ENCODE peak calls at places on chromosomes 3 and 15, in seven cellular contexts. U is fibroblast of lung; O is lung; M is CD4-positive, alpha-beta memory T cell; X is left lung; D is tibial nerve; A is ascending aorta. Q is an unnamed sample.

GRCh38 chr3:58419782-58420512 is 13.7 kb downstream of the PDHB start:
- DNase-seq in U (peak; percentile 58), O (no peak), M (no peak), X (no peak), D (peak; percentile 17), A (peak; percentile 75), Q (no peak)

GRCh38 chr15:74322558-74323180 is 44.8 kb downstream of the CYP11A1 start:
- DNase-seq in U (peak; percentile 61), O (peak; percentile 44), M (peak; percentile 54), X (peak; percentile 60), D (peak; percentile 74), A (peak; percentile 75), Q (peak; percentile 4)

GRCh38 chr3:62873672-62874397 is 1.4 kb downstream of the CADPS start:
- DNase-seq in U (peak; percentile 11), O (no peak), M (no peak), X (peak; percentile 35), D (no peak), A (no peak), Q (no peak)

GRCh38 chr3:107959767-107960166 is 131.1 kb downstream of the CD47 start:
- DNase-seq in U (no peak), O (no peak), M (no peak), X (no peak), D (no peak), A (no peak), Q (no peak)

GRCh38 chr3:163056874-163057497 is 1560.4 kb downstream of the OTOL1 start:
- DNase-seq in U (peak; percentile 59), O (peak; percentile 50), M (no peak), X (no peak), D (peak; percentile 75), A (no peak), Q (no peak)

GRCh38 chr3:130946876-130947275 is 53.0 kb downstream of the ATP2C1 start:
- DNase-seq in U (no peak), O (no peak), M (no peak), X (no peak), D (no peak), A (no peak), Q (no peak)

GRCh38 chr15:60975203-60975602 is 253.9 kb downstream of the RORA start:
- DNase-seq in U (peak; percentile 11), O (no peak), M (no peak), X (no peak), D (no peak), A (no peak), Q (no peak)

GRCh38 chr15:88204584-88204983 is 52.0 kb downstream of the NTRK3 start:
- DNase-seq in U (no peak), O (no peak), M (no peak), X (peak; percentile 10), D (no peak), A (no peak), Q (no peak)

GRCh38 chr3:59908280-59908679 is 858.5 kb upstream of the CFAP20DC start:
- DNase-seq in U (no peak), O (no peak), M (no peak), X (no peak), D (no peak), A (no peak), Q (no peak)

GRCh38 chr3:188421151-188421821 is 267.3 kb downstream of the LPP start:
- DNase-seq in U (peak; percentile 89), O (no peak), M (no peak), X (no peak), D (no peak), A (no peak), Q (no peak)

GRCh38 chr15:57994468-57995154 is 70.9 kb downstream of the ALDH1A2 start:
- DNase-seq in U (peak; percentile 75), O (no peak), M (no peak), X (no peak), D (no peak), A (no peak), Q (no peak)

GRCh38 chr15:63287109-63287508 is 9.7 kb downstream of the APH1B start:
- DNase-seq in U (peak; percentile 33), O (no peak), M (no peak), X (no peak), D (no peak), A (no peak), Q (no peak)

GRCh38 chr3:74067296-74067695 is 442.6 kb upstream of the PDZRN3 start:
- DNase-seq in U (peak; percentile 74), O (no peak), M (no peak), X (no peak), D (peak; percentile 7), A (no peak), Q (no peak)

GRCh38 chr15:48340111-48340510 is 8.9 kb downstream of the DUT start:
- DNase-seq in U (no peak), O (no peak), M (no peak), X (no peak), D (no peak), A (no peak), Q (no peak)

DNA sequence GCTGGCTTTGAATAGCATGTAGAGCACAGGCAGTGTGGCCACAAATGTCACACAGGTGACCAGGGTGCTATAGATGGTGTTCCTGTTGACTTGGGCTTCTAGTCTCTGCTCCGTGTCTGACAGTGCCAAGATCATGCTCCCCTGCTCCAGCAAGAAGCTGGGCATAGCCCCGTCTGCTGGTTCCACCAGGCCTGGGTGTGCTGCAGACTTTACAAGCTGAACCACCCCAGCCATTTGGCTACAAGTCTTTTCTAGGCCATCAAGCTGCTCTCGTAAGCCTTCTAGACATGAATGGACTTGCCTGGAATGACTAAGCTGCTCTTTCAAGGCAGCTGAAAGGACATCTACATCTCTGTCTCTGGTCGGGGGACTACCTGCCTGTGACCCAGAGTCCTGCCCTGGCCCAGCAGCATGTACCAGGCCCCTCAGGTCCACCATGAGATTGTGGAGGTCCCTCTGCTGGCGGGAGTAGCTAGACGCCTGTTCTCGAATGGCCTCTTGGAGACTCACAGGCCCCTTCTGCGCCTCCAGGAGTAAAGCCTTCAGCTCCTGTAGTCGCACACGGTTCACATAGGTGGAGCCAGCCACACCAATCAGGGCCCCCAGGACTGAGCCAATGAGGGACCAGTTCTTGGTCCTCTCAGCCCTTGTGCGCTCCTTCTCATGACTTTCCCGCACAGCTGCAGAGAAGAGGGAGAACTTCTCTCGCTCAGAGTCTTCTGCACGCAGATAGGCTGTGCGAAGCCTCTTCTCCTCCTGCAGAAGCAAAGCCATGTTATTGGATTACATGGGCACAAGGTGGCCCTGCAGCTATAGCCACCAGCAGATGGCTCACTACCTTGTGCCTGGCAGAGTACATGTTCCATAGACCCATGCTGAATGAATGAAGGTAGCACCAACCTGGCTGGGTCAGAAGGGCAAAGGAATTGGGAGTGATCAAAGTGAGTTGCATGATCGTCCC is 2.8 kb upstream of the PLXNB1 start:
- DNase-seq in U (peak; percentile 10), O (no peak), M (no peak), X (peak; percentile 15), D (no peak), A (no peak), Q (no peak)
- H3K4me3 ChIP-seq in U (no peak overlapping the region), O (no peak overlapping the region), M (no peak overlapping the region), X (no peak overlapping the region), D (no peak overlapping the region), A (no peak overlapping the region), Q (no peak overlapping the region)

DNA sequence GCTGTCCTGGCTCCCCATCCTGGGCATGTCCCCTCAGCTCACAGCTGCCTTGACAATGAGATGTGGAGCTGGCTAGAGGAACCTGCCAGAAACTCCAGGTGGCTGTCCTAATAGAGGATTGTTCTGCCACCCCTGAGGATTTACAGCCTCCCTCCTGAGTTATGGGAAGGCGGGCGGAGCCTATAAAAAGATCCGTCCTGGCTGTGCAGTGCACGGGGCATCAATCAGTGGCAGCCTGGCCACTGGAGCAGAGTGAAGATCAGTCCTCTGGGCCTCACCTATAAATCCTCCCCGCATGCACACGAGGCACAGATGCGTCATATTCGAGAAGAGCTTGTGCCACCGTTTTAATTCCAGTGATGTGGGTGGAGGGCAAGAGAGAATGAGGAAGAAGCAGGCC is 90.0 kb downstream of the MEGF11 start:
- DNase-seq in U (no peak), O (no peak), M (no peak), X (no peak), D (no peak), A (no peak), Q (no peak)
- H3K27ac ChIP-seq in U (no peak overlapping the region), O (no peak overlapping the region), M (no peak overlapping the region), X (no peak overlapping the region), D (no peak overlapping the region), A (no peak overlapping the region), Q (no peak overlapping the region)

GRCh38 chr3:185931777-185932176 is 6.0 kb downstream of the TRA2B start:
- DNase-seq in U (no peak), O (no peak), M (no peak), X (no peak), D (no peak), A (no peak), Q (no peak)
- H3K36me3 ChIP-seq in U (peaks cover 3% of the 10 kb centered on the region), O (no peaks in the 10 kb centered on the region), M (no peaks in the 10 kb centered on the region), X (no peaks in the 10 kb centered on the region), D (no peaks in the 10 kb centered on the region), A (peaks cover 9% of the 10 kb centered on the region), Q (peaks cover 20% of the 10 kb centered on the region)

GRCh38 chr15:25056484-25057429 is 102.0 kb downstream of the SNRPN start:
- DNase-seq in U (no peak), O (no peak), M (no peak), X (no peak), D (no peak), A (peak; percentile 52), Q (no peak)
- H3K4me3 ChIP-seq in U (no peak overlapping the region), O (no peak overlapping the region), M (no peak overlapping the region), X (no peak overlapping the region), D (no peak overlapping the region), A (no peak overlapping the region), Q (no peak overlapping the region)

GRCh38 chr3:195251336-195252065 is 19.5 kb downstream of the XXYLT1 start:
- DNase-seq in U (no peak), O (peak; percentile 18), M (no peak), X (no peak), D (no peak), A (no peak), Q (no peak)
- H3K27ac ChIP-seq in U (no peak overlapping the region), O (no peak overlapping the region), M (no peak overlapping the region), X (no peak overlapping the region), D (no peak overlapping the region), A (no peak overlapping the region), Q (no peak overlapping the region)

Q was measured in effector memory CD4-positive, alpha-beta T cell.